ENCODE peak calls at places on chromosome 17, in six cellular contexts. R is SK-N-SH, M is transverse colon, T is sigmoid colon, J is K562, U is GM12878. B is an unnamed sample.

GRCh38 chr17:82872591-82873520 is 33.0 kb upstream of the ZNF750 start:
- DNase-seq in R (no peak), M (no peak), T (peak; percentile 59), J (no peak), U (no peak), B (no peak)

GRCh38 chr17:2547176-2547575 is 35.5 kb upstream of the METTL16 start:
- DNase-seq in R (peak; percentile 54), M (no peak), T (no peak), J (no peak), U (no peak), B (no peak)

GRCh38 chr17:15181816-15182215 is 83.3 kb downstream of the PMP22 start:
- DNase-seq in R (no peak), M (no peak), T (no peak), J (no peak), U (no peak), B (no peak)

GRCh38 chr17:16915752-16916556 is 56.0 kb downstream of the TNFRSF13B start:
- DNase-seq in R (peak; percentile 64), M (peak; percentile 83), T (no peak), J (peak; percentile 25), U (peak; percentile 17), B (no peak)

GRCh38 chr17:45018514-45019176 is 32.8 kb downstream of the DCAKD start:
- DNase-seq in R (peak; percentile 65), M (peak; percentile 41), T (no peak), J (peak; percentile 72), U (no peak), B (no peak)

GRCh38 chr17:69567130-69567529 is 152.6 kb downstream of the MAP2K6 start:
- DNase-seq in R (no peak), M (no peak), T (no peak), J (no peak), U (no peak), B (no peak)

GRCh38 chr17:17051791-17052461 is 9.7 kb downstream of the MPRIP start:
- DNase-seq in R (no peak), M (peak; percentile 57), T (peak; percentile 48), J (no peak), U (no peak), B (no peak)

GRCh38 chr17:34601431-34601830 is 22.0 kb downstream of the TMEM132E start:
- DNase-seq in R (no peak), M (no peak), T (no peak), J (no peak), U (no peak), B (no peak)

GRCh38 chr17:39138416-39139136 is 12.9 kb downstream of the PLXDC1 start:
- DNase-seq in R (no peak), M (no peak), T (no peak), J (no peak), U (no peak), B (no peak)

GRCh38 chr17:28597606-28598383 is 1.0 kb downstream of the SPAG5 start:
- DNase-seq in R (no peak), M (no peak), T (no peak), J (no peak), U (no peak), B (no peak)

GRCh38 chr17:511833-512251 is 159.2 kb upstream of the RPH3AL start:
- DNase-seq in R (no peak), M (no peak), T (no peak), J (no peak), U (no peak), B (no peak)

GRCh38 chr17:48067245-48067644 is 19.1 kb downstream of the NFE2L1 start:
- DNase-seq in R (no peak), M (no peak), T (peak; percentile 30), J (no peak), U (no peak), B (no peak)

DNA sequence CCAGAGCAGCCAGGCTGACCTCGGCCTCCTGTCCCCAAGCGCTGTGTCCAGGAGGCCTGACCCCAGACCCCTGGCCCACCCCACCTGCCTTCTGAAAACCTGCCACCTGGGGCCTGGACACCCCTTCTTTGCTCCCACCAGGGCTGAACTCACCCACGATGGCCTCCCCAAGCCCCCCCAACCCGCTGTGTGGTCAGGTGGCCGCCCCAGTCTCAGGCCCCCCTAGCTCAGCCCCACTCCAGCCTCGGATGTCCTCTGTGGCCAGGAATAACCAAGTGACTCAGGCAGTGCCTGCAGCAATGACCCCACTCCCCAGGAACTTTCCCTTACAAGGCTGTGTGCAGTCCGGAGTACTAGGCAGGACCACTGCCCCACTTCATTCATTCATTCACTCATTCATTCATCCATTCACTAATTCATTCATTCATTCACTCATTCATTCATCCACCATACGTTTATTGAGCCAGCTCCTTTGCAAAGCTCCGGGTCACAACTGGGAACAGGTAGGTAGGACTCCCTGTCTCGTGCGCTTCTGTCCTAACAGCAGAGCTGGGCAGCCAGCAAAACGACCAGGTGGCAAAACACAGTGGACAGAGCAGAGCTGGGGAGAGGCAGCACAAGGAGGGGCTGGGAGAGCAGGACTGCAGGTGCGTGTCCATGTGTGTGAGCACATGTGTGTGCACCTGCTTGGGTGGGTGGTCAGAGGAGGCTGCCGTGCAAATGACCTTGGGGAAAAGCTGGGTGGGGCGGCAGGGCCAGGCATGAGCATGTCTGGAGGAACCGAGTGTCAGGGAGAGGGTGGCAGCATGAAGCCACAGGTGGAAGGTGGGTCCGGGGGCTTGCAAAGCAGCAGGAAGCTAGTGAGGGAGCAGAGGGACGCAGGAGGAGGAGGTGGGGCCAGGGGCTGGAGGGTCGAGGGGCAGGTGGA is 75.8 kb upstream of the CBX4 start:
- DNase-seq in R (no peak), M (no peak), T (no peak), J (no peak), U (no peak), B (no peak)
- TF ChIP-seq POLR2AphosphoS5 in R (no peak), M (no peak), T (no peak), J (no peak), U (no peak), B (no peak)

GRCh38 chr17:76492989-76493501 is 8.2 kb downstream of the RHBDF2 start:
- DNase-seq in R (no peak), M (peak; percentile 79), T (peak; percentile 87), J (no peak), U (peak; percentile 80), B (no peak)
- H3K27ac ChIP-seq in R (no peak overlapping the region), M (peak overlapping the region; percentile 86), T (peak overlapping the region; percentile 55), J (no peak overlapping the region), U (peak overlapping the region; percentile 80), B (peak overlapping the region; percentile 77)

DNA sequence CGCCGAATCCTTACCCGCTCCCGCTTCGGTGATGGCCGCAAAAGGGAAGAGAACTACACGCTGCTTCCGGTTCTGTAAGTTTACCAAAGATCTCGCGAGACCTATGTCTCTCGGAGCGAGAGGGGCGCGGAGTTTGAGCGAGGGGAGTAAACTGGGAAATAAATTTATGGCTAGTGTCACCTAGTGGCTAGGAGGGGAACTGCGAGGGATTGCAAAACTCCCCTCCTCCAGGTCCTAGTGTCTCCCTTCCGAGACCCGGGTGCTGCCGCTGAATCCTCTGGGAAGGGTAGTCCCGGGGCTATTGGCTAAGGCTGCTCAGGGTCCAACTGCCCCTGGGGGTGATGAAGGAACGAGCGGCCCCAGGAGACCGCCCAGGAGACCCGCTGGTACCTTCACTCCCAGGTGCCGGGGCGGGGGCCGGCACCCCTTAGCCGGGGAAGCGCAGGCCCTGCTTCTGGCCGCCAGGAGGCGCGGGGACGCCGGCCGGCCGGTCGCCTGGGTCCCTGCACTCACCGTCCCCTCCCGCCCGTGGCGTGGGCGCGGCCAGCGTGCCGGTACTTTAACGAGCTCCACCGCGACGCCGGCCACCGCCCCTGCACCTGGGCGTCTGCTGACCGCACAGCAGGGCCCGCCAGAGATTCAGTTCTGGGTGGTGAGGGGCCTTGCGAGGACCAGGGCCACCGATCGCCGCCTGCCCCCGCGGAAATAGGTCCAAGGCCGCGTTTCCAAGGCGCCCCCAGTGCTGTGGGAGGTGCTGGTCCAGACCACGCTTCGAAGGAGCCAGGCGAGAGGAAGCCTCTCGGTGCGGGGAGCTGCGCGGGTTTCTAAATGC is at the start of gene RPL26:
- DNase-seq in R (peak; percentile 94), M (peak; percentile 98), T (peak; percentile 99), J (peak; percentile 83), U (peak; percentile 95), B (peak; percentile 97)
- TF ChIP-seq CTCF in R (peak; percentile 98), M (peak; percentile 99), T (peak; percentile 97), J (peak; percentile 93), U (peak; percentile 96), B (peak; percentile 100)

GRCh38 chr17:81009124-81009523 is 17.5 kb downstream of the CHMP6 start:
- DNase-seq in R (no peak), M (no peak), T (no peak), J (no peak), U (no peak), B (no peak)
- TF ChIP-seq POLR2AphosphoS5 in R (no peak), M (no peak), T (no peak), J (no peak), U (no peak), B (no peak)

DNA sequence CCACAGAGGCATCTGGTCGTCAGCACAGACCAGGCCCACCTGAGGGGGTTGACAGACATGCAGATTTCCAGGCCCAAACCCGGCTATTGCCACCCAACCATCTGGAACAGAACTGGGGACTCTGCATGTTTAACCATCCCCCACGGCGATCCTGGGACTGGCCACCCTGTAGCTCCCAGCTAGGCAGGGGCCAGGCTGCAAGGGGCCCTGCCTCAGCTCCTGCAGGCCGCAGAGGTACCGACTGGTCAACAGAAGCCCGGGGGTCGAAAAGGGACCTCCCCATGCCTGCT is 223.5 kb upstream of the TNRC6C start:
- DNase-seq in R (peak; percentile 77), M (no peak), T (no peak), J (no peak), U (no peak), B (no peak)
- H3K27ac ChIP-seq in R (peak overlapping the region; percentile 93), M (peak overlapping the region; percentile 88), T (peak overlapping the region; percentile 90), J (no peak overlapping the region), U (no peak overlapping the region), B (peak overlapping the region; percentile 77)

GRCh38 chr17:73357981-73358380 is 46.2 kb upstream of the CDC42EP4 start:
- DNase-seq in R (no peak), M (no peak), T (no peak), J (no peak), U (no peak), B (no peak)

GRCh38 chr17:73358668-73359067 is 46.9 kb upstream of the CDC42EP4 start:
- DNase-seq in R (no peak), M (no peak), T (peak; percentile 85), J (no peak), U (no peak), B (peak; percentile 73)

GRCh38 chr17:73360961-73361761 is 49.4 kb upstream of the CDC42EP4 start:
- DNase-seq in R (no peak), M (no peak), T (no peak), J (no peak), U (no peak), B (no peak)

GRCh38 chr17:73359255-73359816 is 47.5 kb upstream of the CDC42EP4 start:
- DNase-seq in R (no peak), M (no peak), T (no peak), J (no peak), U (no peak), B (no peak)

GRCh38 chr17:73359987-73360410 is 48.2 kb upstream of the CDC42EP4 start:
- DNase-seq in R (peak; percentile 63), M (peak; percentile 77), T (no peak), J (no peak), U (no peak), B (peak; percentile 82)
- TF ChIP-seq CTCF in R (no peak), M (no peak), T (no peak), J (no peak), U (no peak), B (no peak)

B was measured in breast epithelium.